ENCODE peak calls at places on chromosome 12, in six cellular contexts. A, Q, X, L, T and B are unnamed samples.

GRCh38 chr12:110796952-110797351 is 49.8 kb upstream of the CCDC63 start:
- DNase-seq in A (no peak), Q (no peak), X (no peak), L (no peak), T (no peak), B (no peak)

GRCh38 chr12:51887476-51888315 is at the start of gene ANKRD33:
- DNase-seq in A (no peak), Q (peak), X (peak), L (no peak), T (no peak), B (peak)

GRCh38 chr12:24770851-24771250 is 178.1 kb downstream of the BCAT1 start:
- DNase-seq in A (no peak), Q (no peak), X (no peak), L (peak), T (no peak), B (no peak)

GRCh38 chr12:39427360-39427808 is 15.5 kb downstream of the KIF21A start:
- DNase-seq in A (no peak), Q (no peak), X (no peak), L (no peak), T (no peak), B (no peak)

GRCh38 chr12:89836026-89836425 is 127.4 kb upstream of the ATP2B1 start:
- DNase-seq in A (no peak), Q (no peak), X (no peak), L (peak), T (no peak), B (no peak)

GRCh38 chr12:22334696-22335290 is at the start of gene ST8SIA1:
- DNase-seq in A (peak), Q (peak), X (peak), L (peak), T (no peak), B (peak)

GRCh38 chr12:132310181-132311040 is 19.0 kb downstream of the GALNT9 start:
- DNase-seq in A (no peak), Q (no peak), X (no peak), L (peak), T (no peak), B (no peak)

GRCh38 chr12:67018105-67018504 is 251.1 kb upstream of the CAND1 start:
- DNase-seq in A (no peak), Q (no peak), X (no peak), L (no peak), T (no peak), B (peak)

GRCh38 chr12:124411953-124412645 is 117.2 kb downstream of the RFLNA start:
- DNase-seq in A (no peak), Q (no peak), X (no peak), L (no peak), T (no peak), B (no peak)

GRCh38 chr12:13223176-13223806 is 26.8 kb downstream of the EMP1 start:
- DNase-seq in A (peak), Q (no peak), X (no peak), L (peak), T (no peak), B (no peak)

GRCh38 chr12:124681779-124682391 is 114.5 kb upstream of the NCOR2 start:
- DNase-seq in A (peak), Q (no peak), X (no peak), L (peak), T (no peak), B (no peak)

GRCh38 chr12:60535363-60535762 is 939.5 kb downstream of the SLC16A7 start:
- DNase-seq in A (no peak), Q (no peak), X (no peak), L (no peak), T (no peak), B (no peak)

GRCh38 chr12:95633049-95633545 is 81.8 kb upstream of the USP44 start:
- DNase-seq in A (peak), Q (peak), X (no peak), L (peak), T (peak), B (no peak)

GRCh38 chr12:66426696-66427095 is 124.4 kb downstream of the HELB start:
- DNase-seq in A (no peak), Q (no peak), X (no peak), L (no peak), T (no peak), B (no peak)

GRCh38 chr12:132647858-132648257 is 29.3 kb downstream of the P2RX2 start:
- DNase-seq in A (no peak), Q (no peak), X (no peak), L (no peak), T (no peak), B (no peak)

GRCh38 chr12:1809606-1810140 is 10.7 kb upstream of the LRTM2 start:
- DNase-seq in A (no peak), Q (no peak), X (no peak), L (no peak), T (no peak), B (no peak)

GRCh38 chr12:124694846-124695497 is 127.6 kb upstream of the NCOR2 start:
- DNase-seq in A (no peak), Q (no peak), X (no peak), L (peak), T (no peak), B (no peak)

GRCh38 chr12:132175496-132176357 is 31.5 kb downstream of the NOC4L start:
- DNase-seq in A (no peak), Q (no peak), X (no peak), L (no peak), T (no peak), B (no peak)

GRCh38 chr12:90974286-90974685 is 19.3 kb upstream of the CCER1 start:
- DNase-seq in A (no peak), Q (no peak), X (no peak), L (no peak), T (no peak), B (no peak)

GRCh38 chr12:120971299-120972180 is 6.8 kb upstream of the HNF1A start:
- DNase-seq in A (peak), Q (no peak), X (no peak), L (peak), T (no peak), B (no peak)

GRCh38 chr12:132717531-132718387 is 7.1 kb downstream of the PGAM5 start:
- DNase-seq in A (no peak), Q (no peak), X (no peak), L (no peak), T (no peak), B (peak)

GRCh38 chr12:115233891-115234543 is 550.0 kb upstream of the TBX3 start:
- DNase-seq in A (no peak), Q (no peak), X (no peak), L (no peak), T (no peak), B (no peak)

GRCh38 chr12:3537916-3538690 is 47.1 kb downstream of the PRMT8 start:
- DNase-seq in A (no peak), Q (no peak), X (no peak), L (no peak), T (no peak), B (no peak)

GRCh38 chr12:116200812-116201211 is 76.7 kb downstream of the MED13L start:
- DNase-seq in A (no peak), Q (no peak), X (no peak), L (no peak), T (no peak), B (no peak)

GRCh38 chr12:121911824-121912585 is 6.4 kb upstream of the CFAP251 start:
- DNase-seq in A (no peak), Q (no peak), X (no peak), L (no peak), T (no peak), B (no peak)

GRCh38 chr12:1306096-1306495 is 288.3 kb downstream of the FBXL14 start:
- DNase-seq in A (no peak), Q (no peak), X (no peak), L (peak), T (no peak), B (no peak)

GRCh38 chr12:117188961-117189724 is 1.1 kb downstream of the FBXO21 start:
- DNase-seq in A (no peak), Q (no peak), X (no peak), L (peak), T (no peak), B (no peak)

GRCh38 chr12:105995986-105996385 is 142.8 kb downstream of the NUAK1 start:
- DNase-seq in A (no peak), Q (no peak), X (no peak), L (no peak), T (no peak), B (no peak)

GRCh38 chr12:54601841-54602240 is 13.4 kb upstream of the PPP1R1A start:
- DNase-seq in A (no peak), Q (no peak), X (no peak), L (no peak), T (no peak), B (no peak)
- TF ChIP-seq CTCF in A (no peak), Q (no peak), X (no peak), L (no peak), T (no peak), B (no peak)

GRCh38 chr12:72261885-72262284 is 10.3 kb upstream of the TRHDE start:
- DNase-seq in A (no peak), Q (no peak), X (no peak), L (no peak), T (no peak), B (no peak)

GRCh38 chr12:72268386-72268785 is 3.8 kb upstream of the TRHDE start:
- DNase-seq in A (no peak), Q (no peak), X (no peak), L (no peak), T (no peak), B (no peak)

GRCh38 chr12:72269491-72269890 is 2.7 kb upstream of the TRHDE start:
- DNase-seq in A (no peak), Q (no peak), X (no peak), L (no peak), T (no peak), B (no peak)

GRCh38 chr12:72267974-72268373 is 4.2 kb upstream of the TRHDE start:
- DNase-seq in A (no peak), Q (no peak), X (no peak), L (no peak), T (no peak), B (no peak)

DNA sequence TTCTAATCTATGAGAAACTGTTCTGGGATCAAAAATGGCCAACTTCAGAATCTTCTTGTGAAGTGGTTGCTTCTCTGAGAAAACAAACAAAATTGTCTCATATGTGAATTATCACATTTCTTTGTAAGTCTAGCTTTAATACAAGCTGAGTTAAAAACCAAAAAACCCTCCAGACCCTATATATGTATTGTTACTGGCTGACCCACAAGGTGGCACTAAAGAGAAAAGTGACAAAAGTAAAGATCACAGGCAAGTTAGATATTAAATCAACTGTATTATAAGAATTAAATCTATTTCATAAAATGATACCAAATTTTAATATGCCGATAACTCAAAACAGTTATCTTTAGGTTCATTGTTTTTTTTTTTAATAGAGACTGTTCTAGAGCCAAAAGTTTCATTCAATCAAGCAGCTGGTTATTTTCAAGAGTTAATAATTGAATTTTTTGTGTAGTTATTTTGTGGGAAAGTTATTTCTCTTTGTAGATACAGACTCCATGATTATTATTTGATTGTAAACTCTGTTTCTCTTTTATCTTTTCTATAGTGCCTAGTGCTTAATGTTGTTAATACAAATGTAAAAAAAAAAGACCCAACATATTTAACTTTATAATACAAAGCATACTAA is 7.5 kb upstream of the TRHDE start:
- DNase-seq in A (no peak), Q (no peak), X (no peak), L (peak), T (no peak), B (no peak)
- TF ChIP-seq CTCF in A (peak), Q (peak), X (peak), L (peak), T (no peak), B (peak)

GRCh38 chr12:85280138-85280983 is at the start of gene ALX1:
- DNase-seq in A (peak), Q (peak), X (peak), L (peak), T (no peak), B (peak)
- TF ChIP-seq CTCF in A (peak), Q (no peak), X (peak), L (no peak), T (no peak), B (no peak)

GRCh38 chr12:26719852-26720251 is 113.1 kb downstream of the ITPR2 start:
- DNase-seq in A (no peak), Q (no peak), X (no peak), L (no peak), T (no peak), B (no peak)
- TF ChIP-seq CTCF in A (no peak), Q (no peak), X (peak), L (peak), T (no peak), B (peak)

GRCh38 chr12:8563383-8563782 is 22.7 kb upstream of the CLEC4E start:
- DNase-seq in A (no peak), Q (no peak), X (no peak), L (no peak), T (no peak), B (no peak)

GRCh38 chr12:8559676-8560075 is 19.0 kb upstream of the CLEC4E start:
- DNase-seq in A (no peak), Q (no peak), X (no peak), L (no peak), T (no peak), B (no peak)

GRCh38 chr12:8560986-8561385 is 20.3 kb upstream of the CLEC4E start:
- DNase-seq in A (no peak), Q (no peak), X (no peak), L (no peak), T (no peak), B (no peak)

GRCh38 chr12:8564656-8565055 is 24.0 kb upstream of the CLEC4E start:
- DNase-seq in A (no peak), Q (no peak), X (no peak), L (no peak), T (no peak), B (no peak)

DNA sequence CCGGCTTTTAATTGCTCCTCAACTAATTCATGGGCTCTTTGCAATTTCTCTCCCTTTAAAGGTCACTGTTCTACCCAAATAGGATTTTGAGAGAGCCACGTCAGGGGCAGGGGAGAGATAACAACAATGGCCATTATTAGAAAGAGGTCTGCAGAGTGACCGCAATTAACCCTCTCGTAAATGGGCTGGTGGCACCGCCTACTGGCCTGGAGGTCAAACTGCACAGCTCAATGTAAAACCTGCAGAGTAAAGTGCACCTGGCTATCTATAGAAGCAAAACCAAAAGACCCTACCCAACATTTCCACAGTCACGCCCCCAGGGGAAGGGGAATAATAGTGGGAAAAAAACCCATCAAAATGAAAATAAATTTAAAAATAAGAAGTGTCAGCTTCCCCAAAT is 21.6 kb upstream of the CLEC4E start:
- DNase-seq in A (no peak), Q (no peak), X (no peak), L (no peak), T (no peak), B (no peak)
- TF ChIP-seq CTCF in A (no peak), Q (no peak), X (peak), L (no peak), T (no peak), B (no peak)

GRCh38 chr12:21248679-21249078 is 86.0 kb downstream of the SLCO1A2 start:
- DNase-seq in A (no peak), Q (no peak), X (no peak), L (peak), T (no peak), B (no peak)
- TF ChIP-seq CTCF in A (peak), Q (no peak), X (peak), L (no peak), T (no peak), B (no peak)

GRCh38 chr12:19572920-19573558 is 133.7 kb downstream of the AEBP2 start:
- DNase-seq in A (no peak), Q (peak), X (no peak), L (peak), T (no peak), B (peak)

GRCh38 chr12:19575307-19576243 is 136.3 kb downstream of the AEBP2 start:
- DNase-seq in A (no peak), Q (no peak), X (no peak), L (peak), T (peak), B (peak)

GRCh38 chr12:19573866-19574265 is 134.6 kb downstream of the AEBP2 start:
- DNase-seq in A (no peak), Q (no peak), X (no peak), L (no peak), T (no peak), B (no peak)

GRCh38 chr12:19576421-19576925 is 137.2 kb downstream of the AEBP2 start:
- DNase-seq in A (no peak), Q (no peak), X (no peak), L (no peak), T (no peak), B (no peak)

DNA sequence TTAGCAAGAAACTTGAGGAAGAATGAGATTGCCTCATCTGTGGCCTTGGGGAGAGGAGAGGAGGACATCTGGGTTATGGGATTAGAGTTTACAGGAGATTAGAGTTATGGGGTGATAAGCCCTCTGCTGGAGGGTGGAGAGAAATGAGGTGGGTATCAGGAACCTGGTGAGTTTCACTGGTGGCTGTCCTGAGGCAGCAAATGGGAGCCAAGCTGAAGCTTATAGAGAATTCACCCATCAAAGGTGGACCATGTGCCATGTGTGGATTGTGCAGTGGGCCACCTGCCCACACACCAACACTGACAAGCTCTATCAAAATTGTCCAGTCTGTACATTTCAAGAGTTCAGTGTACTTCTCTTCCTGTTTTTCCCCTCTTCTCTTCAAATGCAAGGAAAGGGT is 135.3 kb downstream of the AEBP2 start:
- DNase-seq in A (peak), Q (no peak), X (no peak), L (no peak), T (no peak), B (no peak)
- TF ChIP-seq CTCF in A (no peak), Q (no peak), X (no peak), L (no peak), T (no peak), B (no peak)

DNA sequence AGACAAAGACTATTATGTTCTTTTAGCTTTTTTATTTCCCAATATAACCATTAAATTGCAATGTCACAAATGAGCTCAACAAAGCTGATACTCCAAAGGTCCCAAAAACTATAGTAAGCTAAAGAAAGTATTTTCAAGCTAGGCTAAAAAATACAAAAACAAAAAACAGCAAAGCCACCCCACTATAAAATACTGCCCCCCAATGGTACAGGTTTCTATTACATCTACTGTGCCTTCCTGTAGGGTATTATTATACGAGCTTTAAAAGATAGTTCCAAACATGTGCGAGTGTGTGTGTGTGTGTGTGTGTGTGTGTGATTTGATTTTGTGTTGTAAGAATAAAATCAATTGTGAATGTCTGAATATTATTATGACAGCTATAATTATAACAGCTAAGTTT is 1.1 kb downstream of the IFNG start:
- DNase-seq in A (no peak), Q (no peak), X (no peak), L (peak), T (no peak), B (peak)
- TF ChIP-seq CTCF in A (peak), Q (peak), X (peak), L (peak), T (peak), B (peak)

GRCh38 chr12:47812797-47813490 is 6.8 kb downstream of the HDAC7 start:
- DNase-seq in A (peak), Q (peak), X (peak), L (peak), T (peak), B (peak)
- TF ChIP-seq CTCF in A (no peak), Q (no peak), X (no peak), L (no peak), T (no peak), B (no peak)

GRCh38 chr12:17358850-17359249 is 731.1 kb downstream of the RERGL start:
- DNase-seq in A (no peak), Q (no peak), X (no peak), L (no peak), T (no peak), B (no peak)

GRCh38 chr12:17357396-17357795 is 732.6 kb downstream of the RERGL start:
- DNase-seq in A (no peak), Q (no peak), X (no peak), L (no peak), T (no peak), B (no peak)

DNA sequence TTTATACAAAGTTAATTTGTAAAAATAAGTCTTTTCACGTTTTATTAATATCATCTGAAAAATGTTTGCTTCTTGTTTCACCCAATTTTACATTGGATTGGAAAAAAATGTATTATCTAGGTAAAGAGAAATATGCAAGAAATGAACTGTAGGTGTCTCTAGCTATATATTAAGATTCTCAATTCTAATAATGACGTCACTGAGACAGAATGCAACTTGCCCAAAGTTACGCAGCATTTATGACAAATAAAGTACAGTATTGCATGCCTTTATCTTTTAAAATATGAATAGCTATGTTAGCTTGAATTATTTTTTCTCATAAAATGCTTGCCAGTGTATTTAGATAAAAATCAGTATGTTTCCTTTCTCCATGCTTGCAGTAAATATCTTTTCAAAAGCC is 728.8 kb downstream of the RERGL start:
- DNase-seq in A (no peak), Q (no peak), X (no peak), L (no peak), T (no peak), B (no peak)
- TF ChIP-seq CTCF in A (no peak), Q (no peak), X (no peak), L (no peak), T (no peak), B (no peak)